ENCODE peak calls at places on chromosomes 2 and 18, in six cellular contexts. Q is CD8-positive, alpha-beta T cell; G is neural crest cell; E is germinal center; I is iPS-NIHi11; P is memory B cell. L is an unnamed sample.

GRCh38 chr2:67974564-67975430 is 88.0 kb downstream of the C1D start:
- DNase-seq in Q (no peak), G (no peak), E (no peak), I (peak), P (no peak), L (no peak)

GRCh38 chr2:235050992-235051351 is 99.2 kb downstream of the SH3BP4 start:
- DNase-seq in Q (no peak), G (no peak), E (no peak), I (peak), P (no peak), L (peak)

GRCh38 chr2:140117371-140117770 is 1337.2 kb upstream of the NXPH2 start:
- DNase-seq in Q (no peak), G (no peak), E (no peak), I (no peak), P (no peak), L (no peak)

GRCh38 chr2:211181626-211182025 is 625.2 kb downstream of the CPS1 start:
- DNase-seq in Q (no peak), G (peak), E (no peak), I (no peak), P (no peak), L (no peak)

GRCh38 chr2:460861-461260 is 173.0 kb upstream of the ALKAL2 start:
- DNase-seq in Q (peak), G (no peak), E (no peak), I (no peak), P (peak), L (no peak)

GRCh38 chr2:172489682-172490081 is 62.3 kb downstream of the ITGA6 start:
- DNase-seq in Q (no peak), G (no peak), E (no peak), I (no peak), P (no peak), L (no peak)

GRCh38 chr2:20543579-20543887 is 96.7 kb downstream of the RHOB start:
- DNase-seq in Q (no peak), G (no peak), E (no peak), I (no peak), P (no peak), L (no peak)

GRCh38 chr2:231621051-231621879 is 28.6 kb downstream of the TEX44 start:
- DNase-seq in Q (no peak), G (no peak), E (no peak), I (peak), P (no peak), L (no peak)

GRCh38 chr2:85655961-85656403 is 12.0 kb downstream of the SFTPB start:
- DNase-seq in Q (no peak), G (no peak), E (no peak), I (no peak), P (no peak), L (no peak)

GRCh38 chr2:178237488-178238143 is 43.3 kb downstream of the OSBPL6 start:
- DNase-seq in Q (no peak), G (no peak), E (no peak), I (no peak), P (no peak), L (no peak)

GRCh38 chr18:28088477-28088876 is 88.5 kb downstream of the CDH2 start:
- DNase-seq in Q (no peak), G (no peak), E (no peak), I (peak), P (no peak), L (no peak)

GRCh38 chr2:157867703-157868102 is 8.4 kb downstream of the ACVR1 start:
- DNase-seq in Q (no peak), G (no peak), E (no peak), I (no peak), P (no peak), L (no peak)

GRCh38 chr2:71617266-71617665 is 163.9 kb downstream of the DYSF start:
- DNase-seq in Q (no peak), G (no peak), E (no peak), I (peak), P (no peak), L (no peak)

GRCh38 chr18:29979884-29980283 is 1062.7 kb downstream of the DSC3 start:
- DNase-seq in Q (no peak), G (no peak), E (no peak), I (no peak), P (no peak), L (no peak)

GRCh38 chr2:73089270-73090030 is 17.9 kb upstream of the SFXN5 start:
- DNase-seq in Q (no peak), G (no peak), E (no peak), I (peak), P (no peak), L (no peak)

GRCh38 chr18:64037812-64038414 is 68.0 kb downstream of the SERPINB8 start:
- DNase-seq in Q (no peak), G (no peak), E (peak), I (peak), P (peak), L (peak)

GRCh38 chr2:220586980-220587549 is 959.6 kb downstream of the SLC4A3 start:
- DNase-seq in Q (no peak), G (no peak), E (no peak), I (no peak), P (no peak), L (no peak)

GRCh38 chr2:126856403-126856802 is 42.3 kb upstream of the TEX51 start:
- DNase-seq in Q (no peak), G (no peak), E (no peak), I (no peak), P (no peak), L (no peak)

GRCh38 chr2:150122871-150123588 is 364.4 kb downstream of the RND3 start:
- DNase-seq in Q (no peak), G (no peak), E (no peak), I (no peak), P (no peak), L (no peak)

GRCh38 chr2:48725696-48726494 is 29.6 kb downstream of the LHCGR start:
- DNase-seq in Q (no peak), G (no peak), E (no peak), I (no peak), P (no peak), L (no peak)

GRCh38 chr18:2920027-2920426 is 73.2 kb downstream of the EMILIN2 start:
- DNase-seq in Q (no peak), G (no peak), E (no peak), I (no peak), P (no peak), L (no peak)

GRCh38 chr2:158179660-158180059 is 78.0 kb downstream of the UPP2 start:
- DNase-seq in Q (no peak), G (no peak), E (no peak), I (no peak), P (no peak), L (no peak)

GRCh38 chr2:43082878-43083261 is 143.5 kb downstream of the ZFP36L2 start:
- DNase-seq in Q (no peak), G (no peak), E (no peak), I (no peak), P (no peak), L (no peak)

GRCh38 chr2:17226941-17227340 is 291.3 kb downstream of the RAD51AP2 start:
- DNase-seq in Q (no peak), G (no peak), E (no peak), I (no peak), P (no peak), L (no peak)

GRCh38 chr2:100580474-100581264 is 17.9 kb downstream of the PDCL3 start:
- DNase-seq in Q (peak), G (no peak), E (peak), I (no peak), P (peak), L (no peak)

GRCh38 chr2:232610081-232610480 is 23.3 kb upstream of the EFHD1 start:
- DNase-seq in Q (no peak), G (no peak), E (no peak), I (no peak), P (no peak), L (no peak)

GRCh38 chr2:238097988-238098853 is 1.9 kb upstream of the ESPNL start:
- DNase-seq in Q (no peak), G (no peak), E (peak), I (peak), P (peak), L (peak)

GRCh38 chr2:233857511-233858118 is 3.3 kb upstream of the HJURP start:
- DNase-seq in Q (peak), G (no peak), E (peak), I (peak), P (peak), L (peak)

GRCh38 chr2:179525340-179525739 is 260.7 kb upstream of the SESTD1 start:
- DNase-seq in Q (no peak), G (no peak), E (no peak), I (no peak), P (no peak), L (no peak)

GRCh38 chr2:241443486-241444223 is 64.7 kb downstream of the STK25 start:
- DNase-seq in Q (peak), G (no peak), E (no peak), I (no peak), P (peak), L (no peak)

GRCh38 chr2:237306083-237306786 is 107.7 kb downstream of the COL6A3 start:
- DNase-seq in Q (no peak), G (no peak), E (no peak), I (no peak), P (no peak), L (no peak)

GRCh38 chr18:34661464-34662087 is 48.5 kb upstream of the DTNA start:
- DNase-seq in Q (no peak), G (no peak), E (peak), I (peak), P (no peak), L (peak)

GRCh38 chr18:2111456-2111855 is 459.8 kb downstream of the METTL4 start:
- DNase-seq in Q (no peak), G (no peak), E (no peak), I (no peak), P (no peak), L (no peak)

GRCh38 chr2:111667542-111668273 is 216.3 kb downstream of the ANAPC1 start:
- DNase-seq in Q (no peak), G (no peak), E (no peak), I (peak), P (no peak), L (no peak)

GRCh38 chr2:202378001-202378400 is 1.9 kb downstream of the BMPR2 start:
- DNase-seq in Q (no peak), G (no peak), E (no peak), I (no peak), P (no peak), L (no peak)

GRCh38 chr2:43001055-43001378 is 208.6 kb upstream of the HAAO start:
- DNase-seq in Q (no peak), G (no peak), E (no peak), I (no peak), P (no peak), L (no peak)

GRCh38 chr2:241933175-241933911 is 63.8 kb downstream of the RTP5 start:
- DNase-seq in Q (no peak), G (no peak), E (no peak), I (no peak), P (no peak), L (no peak)

GRCh38 chr2:230660294-230661060 is 52.2 kb upstream of the CAB39 start:
- DNase-seq in Q (peak), G (no peak), E (peak), I (no peak), P (no peak), L (no peak)

L was measured in NCI-H1436.